ENCODE peak calls at places on chromosome 5, in ten cellular contexts. R is GM04504, N is T-cell, P is A549, F is occipital lobe, B is psoas muscle, D is WERI-Rb-1, C is NCI-H774, G is right cardiac atrium, K is T follicular helper cell. H is an unnamed sample.

GRCh38 chr5:149128023-149128875 is 13.0 kb upstream of the ABLIM3 start:
- DNase-seq in R (no peak), C (no peak), F (no peak), N (no peak), B (no peak), G (peak), K (no peak), P (peak), D (peak), H (no peak)

GRCh38 chr5:91352831-91353695 is 30.1 kb downstream of the ARRDC3 start:
- DNase-seq in R (no peak), D (no peak), P (no peak), N (no peak), G (no peak), B (no peak), F (no peak), C (no peak), K (no peak), H (no peak)

GRCh38 chr5:65102826-65103673 is 334.3 kb downstream of the CWC27 start:
- DNase-seq in K (peak), N (peak), C (peak), F (peak), B (peak), G (peak), P (peak), D (peak), R (no peak), H (peak)

GRCh38 chr5:36459191-36460135 is 146.9 kb upstream of the SLC1A3 start:
- DNase-seq in F (no peak), D (no peak), K (no peak), G (no peak), C (no peak), R (no peak), N (no peak), P (no peak), B (no peak), H (no peak)

GRCh38 chr5:180380441-180380840 is 27.3 kb upstream of the GFPT2 start:
- DNase-seq in C (no peak), P (no peak), B (no peak), N (no peak), R (no peak), K (no peak), F (no peak), G (no peak), D (no peak), H (no peak)

GRCh38 chr5:139446956-139447779 is 7.8 kb upstream of the DNAJC18 start:
- DNase-seq in P (no peak), C (no peak), F (no peak), B (no peak), N (no peak), R (peak), K (no peak), D (no peak), G (no peak), H (no peak)

GRCh38 chr5:72293495-72294055 is 26.5 kb downstream of the MRPS27 start:
- DNase-seq in P (no peak), C (no peak), G (no peak), K (no peak), N (no peak), B (no peak), D (no peak), R (no peak), F (no peak), H (no peak)

GRCh38 chr5:149114403-149115312 is 26.6 kb upstream of the ABLIM3 start:
- DNase-seq in C (peak), P (peak), R (peak), B (peak), N (peak), G (peak), D (peak), F (peak), K (peak), H (no peak)

GRCh38 chr5:125117556-125117955 is 371.1 kb upstream of the ZNF608 start:
- DNase-seq in N (no peak), D (peak), B (no peak), C (no peak), K (no peak), G (no peak), R (peak), F (no peak), P (no peak), H (no peak)

GRCh38 chr5:159667286-159667685 is 249.0 kb upstream of the ADRA1B start:
- DNase-seq in K (no peak), F (no peak), R (no peak), C (no peak), G (no peak), P (no peak), D (no peak), N (no peak), B (no peak), H (no peak)

GRCh38 chr5:21862986-21863385 is 990.2 kb downstream of the CDH12 start:
- DNase-seq in N (no peak), B (no peak), D (no peak), P (no peak), K (no peak), F (no peak), R (no peak), C (no peak), G (no peak), H (no peak)

GRCh38 chr5:147037517-147038205 is 159.1 kb upstream of the PPP2R2B start:
- DNase-seq in P (no peak), G (no peak), N (no peak), R (no peak), C (no peak), D (no peak), K (no peak), B (no peak), F (no peak), H (no peak)

GRCh38 chr5:121640298-121640697 is 211.4 kb upstream of the FTMT start:
- DNase-seq in P (no peak), K (no peak), F (no peak), B (peak), G (no peak), C (no peak), N (no peak), R (no peak), D (no peak), H (no peak)

GRCh38 chr5:74502479-74502950 is 138.0 kb downstream of the ENC1 start:
- DNase-seq in B (no peak), C (no peak), D (no peak), K (no peak), G (no peak), F (no peak), P (no peak), N (no peak), R (no peak), H (no peak)

GRCh38 chr5:96963267-96963666 is 27.4 kb downstream of the LNPEP start:
- DNase-seq in R (peak), D (peak), F (no peak), N (no peak), P (no peak), K (no peak), C (no peak), B (peak), G (peak), H (no peak)

GRCh38 chr5:153896701-153897100 is 142.0 kb downstream of the FAM114A2 start:
- DNase-seq in B (no peak), G (no peak), F (no peak), D (no peak), C (peak), K (no peak), R (peak), N (no peak), P (no peak), H (no peak)

GRCh38 chr5:3226171-3226570 is 369.5 kb upstream of the IRX1 start:
- DNase-seq in F (peak), C (peak), B (no peak), K (no peak), R (no peak), D (no peak), N (no peak), G (no peak), P (no peak), H (no peak)

H was measured in Right ventricle myocardium inferior.